ENCODE peak calls at places on chromosome 21, in seven cellular contexts. One of them, this sample, is unnamed.

GRCh38 chr21:43585924-43586411 is 73.3 kb downstream of the HSF2BP start:
- DNase-seq in lower leg skin: peak
- DNase-seq in NT2/D1: peak
- DNase-seq in AG08395: peak
- DNase-seq in NCI-H460: peak
- DNase-seq in activated CD8-positive, alpha-beta memory T cell treated with anti-CD3 and anti-CD28 coated beads, Interleukin-2, amount 50 U/mL, for 48 hours: no peak
- DNase-seq in stimulated activated CD4-positive, alpha-beta T cell treated with anti-CD3 and anti-CD28 coated beads, Interleukin-12 subunit alpha, Interleukin-12 subunit beta, amount 100 ng/mL, for 4 hours: no peak
- DNase-seq in this sample: peak

GRCh38 chr21:42352433-42353095 is 1.8 kb upstream of the TFF2 start:
- DNase-seq in stimulated activated CD4-positive, alpha-beta T cell treated with anti-CD3 and anti-CD28 coated beads, Interleukin-12 subunit alpha, Interleukin-12 subunit beta, amount 100 ng/mL, for 4 hours: no peak
- DNase-seq in NT2/D1: no peak
- DNase-seq in AG08395: no peak
- DNase-seq in activated CD8-positive, alpha-beta memory T cell treated with anti-CD3 and anti-CD28 coated beads, Interleukin-2, amount 50 U/mL, for 48 hours: peak
- DNase-seq in lower leg skin: no peak
- DNase-seq in NCI-H460: no peak
- DNase-seq in this sample: no peak

GRCh38 chr21:46406001-46406400 is 52.7 kb upstream of the DIP2A start:
- DNase-seq in activated CD8-positive, alpha-beta memory T cell treated with anti-CD3 and anti-CD28 coated beads, Interleukin-2, amount 50 U/mL, for 48 hours: no peak
- DNase-seq in stimulated activated CD4-positive, alpha-beta T cell treated with anti-CD3 and anti-CD28 coated beads, Interleukin-12 subunit alpha, Interleukin-12 subunit beta, amount 100 ng/mL, for 4 hours: no peak
- DNase-seq in NT2/D1: no peak
- DNase-seq in AG08395: no peak
- DNase-seq in lower leg skin: no peak
- DNase-seq in NCI-H460: no peak
- DNase-seq in this sample: no peak

GRCh38 chr21:39885119-39885848 is 18.0 kb downstream of the PCP4 start:
- DNase-seq in AG08395: no peak
- DNase-seq in activated CD8-positive, alpha-beta memory T cell treated with anti-CD3 and anti-CD28 coated beads, Interleukin-2, amount 50 U/mL, for 48 hours: no peak
- DNase-seq in NT2/D1: no peak
- DNase-seq in NCI-H460: no peak
- DNase-seq in lower leg skin: no peak
- DNase-seq in stimulated activated CD4-positive, alpha-beta T cell treated with anti-CD3 and anti-CD28 coated beads, Interleukin-12 subunit alpha, Interleukin-12 subunit beta, amount 100 ng/mL, for 4 hours: no peak
- DNase-seq in this sample: no peak

GRCh38 chr21:26388731-26389231 is 184.3 kb downstream of the CYYR1 start:
- DNase-seq in AG08395: peak
- DNase-seq in NT2/D1: no peak
- DNase-seq in stimulated activated CD4-positive, alpha-beta T cell treated with anti-CD3 and anti-CD28 coated beads, Interleukin-12 subunit alpha, Interleukin-12 subunit beta, amount 100 ng/mL, for 4 hours: no peak
- DNase-seq in lower leg skin: no peak
- DNase-seq in activated CD8-positive, alpha-beta memory T cell treated with anti-CD3 and anti-CD28 coated beads, Interleukin-2, amount 50 U/mL, for 48 hours: no peak
- DNase-seq in NCI-H460: no peak
- DNase-seq in this sample: peak

GRCh38 chr21:36207577-36208320 is 51.1 kb downstream of the DOP1B start:
- DNase-seq in AG08395: peak
- DNase-seq in NT2/D1: no peak
- DNase-seq in activated CD8-positive, alpha-beta memory T cell treated with anti-CD3 and anti-CD28 coated beads, Interleukin-2, amount 50 U/mL, for 48 hours: no peak
- DNase-seq in lower leg skin: no peak
- DNase-seq in NCI-H460: no peak
- DNase-seq in stimulated activated CD4-positive, alpha-beta T cell treated with anti-CD3 and anti-CD28 coated beads, Interleukin-12 subunit alpha, Interleukin-12 subunit beta, amount 100 ng/mL, for 4 hours: no peak
- DNase-seq in this sample: no peak

GRCh38 chr21:26471116-26471505 is 102.0 kb downstream of the CYYR1 start:
- DNase-seq in lower leg skin: no peak
- DNase-seq in stimulated activated CD4-positive, alpha-beta T cell treated with anti-CD3 and anti-CD28 coated beads, Interleukin-12 subunit alpha, Interleukin-12 subunit beta, amount 100 ng/mL, for 4 hours: no peak
- DNase-seq in AG08395: no peak
- DNase-seq in NT2/D1: no peak
- DNase-seq in NCI-H460: no peak
- DNase-seq in activated CD8-positive, alpha-beta memory T cell treated with anti-CD3 and anti-CD28 coated beads, Interleukin-2, amount 50 U/mL, for 48 hours: no peak
- DNase-seq in this sample: no peak

GRCh38 chr21:28776251-28776650 is 216.4 kb downstream of the LTN1 start:
- DNase-seq in stimulated activated CD4-positive, alpha-beta T cell treated with anti-CD3 and anti-CD28 coated beads, Interleukin-12 subunit alpha, Interleukin-12 subunit beta, amount 100 ng/mL, for 4 hours: no peak
- DNase-seq in activated CD8-positive, alpha-beta memory T cell treated with anti-CD3 and anti-CD28 coated beads, Interleukin-2, amount 50 U/mL, for 48 hours: peak
- DNase-seq in NCI-H460: no peak
- DNase-seq in NT2/D1: no peak
- DNase-seq in lower leg skin: no peak
- DNase-seq in AG08395: no peak
- DNase-seq in this sample: peak

GRCh38 chr21:41411449-41412089 is 14.5 kb upstream of the MX1 start:
- DNase-seq in NT2/D1: no peak
- DNase-seq in activated CD8-positive, alpha-beta memory T cell treated with anti-CD3 and anti-CD28 coated beads, Interleukin-2, amount 50 U/mL, for 48 hours: no peak
- DNase-seq in AG08395: no peak
- DNase-seq in lower leg skin: no peak
- DNase-seq in stimulated activated CD4-positive, alpha-beta T cell treated with anti-CD3 and anti-CD28 coated beads, Interleukin-12 subunit alpha, Interleukin-12 subunit beta, amount 100 ng/mL, for 4 hours: no peak
- DNase-seq in NCI-H460: no peak
- DNase-seq in this sample: no peak

GRCh38 chr21:39087976-39088370 is 95.3 kb downstream of the PSMG1 start:
- DNase-seq in activated CD8-positive, alpha-beta memory T cell treated with anti-CD3 and anti-CD28 coated beads, Interleukin-2, amount 50 U/mL, for 48 hours: no peak
- DNase-seq in lower leg skin: no peak
- DNase-seq in NCI-H460: no peak
- DNase-seq in NT2/D1: no peak
- DNase-seq in stimulated activated CD4-positive, alpha-beta T cell treated with anti-CD3 and anti-CD28 coated beads, Interleukin-12 subunit alpha, Interleukin-12 subunit beta, amount 100 ng/mL, for 4 hours: no peak
- DNase-seq in AG08395: no peak
- DNase-seq in this sample: no peak

GRCh38 chr21:27725916-27726315 is 759.0 kb upstream of the ADAMTS5 start:
- DNase-seq in NT2/D1: no peak
- DNase-seq in lower leg skin: no peak
- DNase-seq in AG08395: no peak
- DNase-seq in stimulated activated CD4-positive, alpha-beta T cell treated with anti-CD3 and anti-CD28 coated beads, Interleukin-12 subunit alpha, Interleukin-12 subunit beta, amount 100 ng/mL, for 4 hours: no peak
- DNase-seq in activated CD8-positive, alpha-beta memory T cell treated with anti-CD3 and anti-CD28 coated beads, Interleukin-2, amount 50 U/mL, for 48 hours: no peak
- DNase-seq in NCI-H460: no peak
- DNase-seq in this sample: no peak

GRCh38 chr21:31781737-31782136 is 49.8 kb upstream of the SCAF4 start:
- DNase-seq in NT2/D1: no peak
- DNase-seq in lower leg skin: peak
- DNase-seq in AG08395: peak
- DNase-seq in stimulated activated CD4-positive, alpha-beta T cell treated with anti-CD3 and anti-CD28 coated beads, Interleukin-12 subunit alpha, Interleukin-12 subunit beta, amount 100 ng/mL, for 4 hours: no peak
- DNase-seq in NCI-H460: no peak
- DNase-seq in activated CD8-positive, alpha-beta memory T cell treated with anti-CD3 and anti-CD28 coated beads, Interleukin-2, amount 50 U/mL, for 48 hours: no peak
- DNase-seq in this sample: peak

GRCh38 chr21:25421327-25422028 is 185.8 kb downstream of the MRPL39 start:
- DNase-seq in lower leg skin: no peak
- DNase-seq in activated CD8-positive, alpha-beta memory T cell treated with anti-CD3 and anti-CD28 coated beads, Interleukin-2, amount 50 U/mL, for 48 hours: peak
- DNase-seq in NCI-H460: peak
- DNase-seq in NT2/D1: peak
- DNase-seq in AG08395: peak
- DNase-seq in stimulated activated CD4-positive, alpha-beta T cell treated with anti-CD3 and anti-CD28 coated beads, Interleukin-12 subunit alpha, Interleukin-12 subunit beta, amount 100 ng/mL, for 4 hours: peak
- DNase-seq in this sample: peak

GRCh38 chr21:32545948-32546441 is 39.3 kb downstream of the TCP10L start:
- DNase-seq in AG08395: peak
- DNase-seq in stimulated activated CD4-positive, alpha-beta T cell treated with anti-CD3 and anti-CD28 coated beads, Interleukin-12 subunit alpha, Interleukin-12 subunit beta, amount 100 ng/mL, for 4 hours: no peak
- DNase-seq in NT2/D1: no peak
- DNase-seq in NCI-H460: no peak
- DNase-seq in activated CD8-positive, alpha-beta memory T cell treated with anti-CD3 and anti-CD28 coated beads, Interleukin-2, amount 50 U/mL, for 48 hours: no peak
- DNase-seq in lower leg skin: no peak
- DNase-seq in this sample: peak

GRCh38 chr21:36460866-36461265 is 19.1 kb downstream of the CLDN14 start:
- DNase-seq in NCI-H460: no peak
- DNase-seq in AG08395: no peak
- DNase-seq in NT2/D1: no peak
- DNase-seq in lower leg skin: no peak
- DNase-seq in activated CD8-positive, alpha-beta memory T cell treated with anti-CD3 and anti-CD28 coated beads, Interleukin-2, amount 50 U/mL, for 48 hours: no peak
- DNase-seq in stimulated activated CD4-positive, alpha-beta T cell treated with anti-CD3 and anti-CD28 coated beads, Interleukin-12 subunit alpha, Interleukin-12 subunit beta, amount 100 ng/mL, for 4 hours: no peak
- DNase-seq in this sample: no peak

GRCh38 chr21:31556662-31557061 is 102.8 kb upstream of the SOD1 start:
- DNase-seq in NT2/D1: no peak
- DNase-seq in NCI-H460: no peak
- DNase-seq in AG08395: no peak
- DNase-seq in activated CD8-positive, alpha-beta memory T cell treated with anti-CD3 and anti-CD28 coated beads, Interleukin-2, amount 50 U/mL, for 48 hours: no peak
- DNase-seq in stimulated activated CD4-positive, alpha-beta T cell treated with anti-CD3 and anti-CD28 coated beads, Interleukin-12 subunit alpha, Interleukin-12 subunit beta, amount 100 ng/mL, for 4 hours: no peak
- DNase-seq in lower leg skin: no peak
- DNase-seq in this sample: no peak

GRCh38 chr21:45552696-45553391 is 10.6 kb upstream of the SLC19A1 start:
- DNase-seq in lower leg skin: no peak
- DNase-seq in AG08395: no peak
- DNase-seq in activated CD8-positive, alpha-beta memory T cell treated with anti-CD3 and anti-CD28 coated beads, Interleukin-2, amount 50 U/mL, for 48 hours: no peak
- DNase-seq in stimulated activated CD4-positive, alpha-beta T cell treated with anti-CD3 and anti-CD28 coated beads, Interleukin-12 subunit alpha, Interleukin-12 subunit beta, amount 100 ng/mL, for 4 hours: no peak
- DNase-seq in NCI-H460: no peak
- DNase-seq in NT2/D1: no peak
- DNase-seq in this sample: no peak

GRCh38 chr21:37454869-37455503 is 88.4 kb downstream of the DYRK1A start:
- DNase-seq in stimulated activated CD4-positive, alpha-beta T cell treated with anti-CD3 and anti-CD28 coated beads, Interleukin-12 subunit alpha, Interleukin-12 subunit beta, amount 100 ng/mL, for 4 hours: no peak
- DNase-seq in NCI-H460: no peak
- DNase-seq in AG08395: no peak
- DNase-seq in NT2/D1: no peak
- DNase-seq in activated CD8-positive, alpha-beta memory T cell treated with anti-CD3 and anti-CD28 coated beads, Interleukin-2, amount 50 U/mL, for 48 hours: no peak
- DNase-seq in lower leg skin: no peak
- DNase-seq in this sample: no peak

GRCh38 chr21:22223385-22223784 is 1225.2 kb downstream of the NCAM2 start:
- DNase-seq in activated CD8-positive, alpha-beta memory T cell treated with anti-CD3 and anti-CD28 coated beads, Interleukin-2, amount 50 U/mL, for 48 hours: no peak
- DNase-seq in stimulated activated CD4-positive, alpha-beta T cell treated with anti-CD3 and anti-CD28 coated beads, Interleukin-12 subunit alpha, Interleukin-12 subunit beta, amount 100 ng/mL, for 4 hours: no peak
- DNase-seq in lower leg skin: no peak
- DNase-seq in NCI-H460: no peak
- DNase-seq in NT2/D1: no peak
- DNase-seq in AG08395: no peak
- DNase-seq in this sample: no peak

GRCh38 chr21:28135646-28136045 is 857.0 kb downstream of the LTN1 start:
- DNase-seq in AG08395: no peak
- DNase-seq in NCI-H460: no peak
- DNase-seq in activated CD8-positive, alpha-beta memory T cell treated with anti-CD3 and anti-CD28 coated beads, Interleukin-2, amount 50 U/mL, for 48 hours: no peak
- DNase-seq in NT2/D1: no peak
- DNase-seq in stimulated activated CD4-positive, alpha-beta T cell treated with anti-CD3 and anti-CD28 coated beads, Interleukin-12 subunit alpha, Interleukin-12 subunit beta, amount 100 ng/mL, for 4 hours: no peak
- DNase-seq in lower leg skin: no peak
- DNase-seq in this sample: no peak

GRCh38 chr21:27683292-27683691 is 716.4 kb upstream of the ADAMTS5 start:
- DNase-seq in NCI-H460: no peak
- DNase-seq in AG08395: no peak
- DNase-seq in NT2/D1: no peak
- DNase-seq in lower leg skin: no peak
- DNase-seq in stimulated activated CD4-positive, alpha-beta T cell treated with anti-CD3 and anti-CD28 coated beads, Interleukin-12 subunit alpha, Interleukin-12 subunit beta, amount 100 ng/mL, for 4 hours: no peak
- DNase-seq in activated CD8-positive, alpha-beta memory T cell treated with anti-CD3 and anti-CD28 coated beads, Interleukin-2, amount 50 U/mL, for 48 hours: no peak
- DNase-seq in this sample: no peak

GRCh38 chr21:29775462-29775861 is 164.3 kb downstream of the GRIK1 start:
- DNase-seq in AG08395: no peak
- DNase-seq in NCI-H460: no peak
- DNase-seq in lower leg skin: no peak
- DNase-seq in activated CD8-positive, alpha-beta memory T cell treated with anti-CD3 and anti-CD28 coated beads, Interleukin-2, amount 50 U/mL, for 48 hours: no peak
- DNase-seq in NT2/D1: no peak
- DNase-seq in stimulated activated CD4-positive, alpha-beta T cell treated with anti-CD3 and anti-CD28 coated beads, Interleukin-12 subunit alpha, Interleukin-12 subunit beta, amount 100 ng/mL, for 4 hours: no peak
- DNase-seq in this sample: no peak

GRCh38 chr21:37365657-37366487 is 701 bp upstream of the DYRK1A start:
- DNase-seq in activated CD8-positive, alpha-beta memory T cell treated with anti-CD3 and anti-CD28 coated beads, Interleukin-2, amount 50 U/mL, for 48 hours: peak
- DNase-seq in AG08395: peak
- DNase-seq in NT2/D1: peak
- DNase-seq in lower leg skin: peak
- DNase-seq in NCI-H460: peak
- DNase-seq in stimulated activated CD4-positive, alpha-beta T cell treated with anti-CD3 and anti-CD28 coated beads, Interleukin-12 subunit alpha, Interleukin-12 subunit beta, amount 100 ng/mL, for 4 hours: peak
- DNase-seq in this sample: peak

GRCh38 chr21:15051652-15052554 is 12.9 kb downstream of the NRIP1 start:
- DNase-seq in lower leg skin: no peak
- DNase-seq in AG08395: no peak
- DNase-seq in activated CD8-positive, alpha-beta memory T cell treated with anti-CD3 and anti-CD28 coated beads, Interleukin-2, amount 50 U/mL, for 48 hours: no peak
- DNase-seq in NCI-H460: no peak
- DNase-seq in NT2/D1: no peak
- DNase-seq in stimulated activated CD4-positive, alpha-beta T cell treated with anti-CD3 and anti-CD28 coated beads, Interleukin-12 subunit alpha, Interleukin-12 subunit beta, amount 100 ng/mL, for 4 hours: no peak
- DNase-seq in this sample: no peak

GRCh38 chr21:41283211-41283818 is 33.3 kb upstream of the FAM3B start:
- DNase-seq in stimulated activated CD4-positive, alpha-beta T cell treated with anti-CD3 and anti-CD28 coated beads, Interleukin-12 subunit alpha, Interleukin-12 subunit beta, amount 100 ng/mL, for 4 hours: no peak
- DNase-seq in lower leg skin: peak
- DNase-seq in activated CD8-positive, alpha-beta memory T cell treated with anti-CD3 and anti-CD28 coated beads, Interleukin-2, amount 50 U/mL, for 48 hours: no peak
- DNase-seq in NCI-H460: peak
- DNase-seq in AG08395: peak
- DNase-seq in NT2/D1: peak
- DNase-seq in this sample: peak

GRCh38 chr21:46159841-46160562 is 4.6 kb upstream of the FTCD start:
- DNase-seq in stimulated activated CD4-positive, alpha-beta T cell treated with anti-CD3 and anti-CD28 coated beads, Interleukin-12 subunit alpha, Interleukin-12 subunit beta, amount 100 ng/mL, for 4 hours: no peak
- DNase-seq in lower leg skin: no peak
- DNase-seq in AG08395: no peak
- DNase-seq in NCI-H460: no peak
- DNase-seq in NT2/D1: no peak
- DNase-seq in activated CD8-positive, alpha-beta memory T cell treated with anti-CD3 and anti-CD28 coated beads, Interleukin-2, amount 50 U/mL, for 48 hours: peak
- DNase-seq in this sample: no peak

GRCh38 chr21:45998871-45999580 is 17.5 kb downstream of the COL6A1 start:
- DNase-seq in NT2/D1: no peak
- DNase-seq in NCI-H460: no peak
- DNase-seq in lower leg skin: no peak
- DNase-seq in activated CD8-positive, alpha-beta memory T cell treated with anti-CD3 and anti-CD28 coated beads, Interleukin-2, amount 50 U/mL, for 48 hours: peak
- DNase-seq in stimulated activated CD4-positive, alpha-beta T cell treated with anti-CD3 and anti-CD28 coated beads, Interleukin-12 subunit alpha, Interleukin-12 subunit beta, amount 100 ng/mL, for 4 hours: no peak
- DNase-seq in AG08395: no peak
- DNase-seq in this sample: no peak

GRCh38 chr21:45154511-45155508 is 80.4 kb downstream of the ADARB1 start:
- DNase-seq in NT2/D1: peak
- DNase-seq in stimulated activated CD4-positive, alpha-beta T cell treated with anti-CD3 and anti-CD28 coated beads, Interleukin-12 subunit alpha, Interleukin-12 subunit beta, amount 100 ng/mL, for 4 hours: no peak
- DNase-seq in activated CD8-positive, alpha-beta memory T cell treated with anti-CD3 and anti-CD28 coated beads, Interleukin-2, amount 50 U/mL, for 48 hours: no peak
- DNase-seq in NCI-H460: no peak
- DNase-seq in AG08395: peak
- DNase-seq in lower leg skin: peak
- DNase-seq in this sample: no peak

GRCh38 chr21:44753357-44753756 is 42.0 kb upstream of the TSPEAR start:
- DNase-seq in AG08395: no peak
- DNase-seq in stimulated activated CD4-positive, alpha-beta T cell treated with anti-CD3 and anti-CD28 coated beads, Interleukin-12 subunit alpha, Interleukin-12 subunit beta, amount 100 ng/mL, for 4 hours: no peak
- DNase-seq in activated CD8-positive, alpha-beta memory T cell treated with anti-CD3 and anti-CD28 coated beads, Interleukin-2, amount 50 U/mL, for 48 hours: no peak
- DNase-seq in NCI-H460: no peak
- DNase-seq in NT2/D1: no peak
- DNase-seq in lower leg skin: no peak
- DNase-seq in this sample: no peak

This sample was measured in stromal cell of bone marrow.